ENCODE peak calls at places on chromosomes 5 and 9, in four cellular contexts. T, E, U and B are unnamed samples.

GRCh38 chr5:75441560-75441959 is 69.9 kb downstream of the CERT1 start:
- DNase-seq in T (no peak), U (no peak), E (no peak), B (no peak)

GRCh38 chr5:11904270-11904906 is at the start of gene CTNND2:
- DNase-seq in T (no peak), E (no peak), U (no peak), B (peak; percentile 86)

GRCh38 chr9:89617978-89618377 is 13.2 kb downstream of the GADD45G start:
- DNase-seq in T (no peak), U (no peak), E (no peak), B (no peak)

GRCh38 chr9:21465859-21466518 is 16.1 kb downstream of the IFNE start:
- DNase-seq in T (peak; percentile 55), U (no peak), E (no peak), B (no peak)

GRCh38 chr5:141742866-141743651 is 61.0 kb upstream of the ARAP3 start:
- DNase-seq in U (no peak), E (peak; percentile 45), T (no peak), B (peak; percentile 84)

GRCh38 chr9:26746357-26747072 is 146.1 kb downstream of the CAAP1 start:
- DNase-seq in E (no peak), T (peak; percentile 70), U (peak; percentile 76), B (no peak)

GRCh38 chr9:72039532-72039931 is 20.9 kb downstream of the C9orf57 start:
- DNase-seq in E (no peak), T (no peak), U (peak; percentile 2), B (no peak)

GRCh38 chr5:39623291-39623865 is 198.6 kb upstream of the DAB2 start:
- DNase-seq in U (no peak), E (no peak), T (no peak), B (no peak)

GRCh38 chr5:141843156-141843927 is 34.9 kb downstream of the PCDH1 start:
- DNase-seq in U (no peak), E (no peak), T (no peak), B (no peak)

GRCh38 chr5:166251786-166252185 is 2039.7 kb upstream of the WWC1 start:
- DNase-seq in E (no peak), U (no peak), T (no peak), B (no peak)

GRCh38 chr5:96962540-96962991 is 26.7 kb downstream of the LNPEP start:
- DNase-seq in E (no peak), T (no peak), U (no peak), B (no peak)

GRCh38 chr5:126124706-126125345 is 298.4 kb upstream of the GRAMD2B start:
- DNase-seq in U (no peak), T (no peak), E (no peak), B (no peak)

GRCh38 chr5:5270958-5271605 is 131.0 kb downstream of the ADAMTS16 start:
- DNase-seq in E (no peak), T (peak; percentile 6), U (no peak), B (peak; percentile 74)

GRCh38 chr5:108345541-108346171 is 36.2 kb downstream of the FBXL17 start:
- DNase-seq in E (no peak), T (peak; percentile 43), U (peak; percentile 5), B (no peak)

GRCh38 chr9:93567271-93567959 is 9.0 kb upstream of the PHF2 start:
- DNase-seq in T (no peak), E (no peak), U (no peak), B (no peak)

GRCh38 chr5:176597417-176598389 is 12.3 kb downstream of the GPRIN1 start:
- DNase-seq in U (no peak), E (no peak), T (no peak), B (peak; percentile 56)

GRCh38 chr9:96450613-96451544 is 910 bp downstream of the HABP4 start:
- DNase-seq in E (no peak), T (peak; percentile 25), U (no peak), B (peak; percentile 30)

GRCh38 chr9:72524820-72525539 is 3.6 kb downstream of the TMC1 start:
- DNase-seq in T (no peak), U (peak; percentile 76), E (no peak), B (no peak)

GRCh38 chr5:157266286-157267007 is 524 bp downstream of the CYFIP2 start:
- DNase-seq in E (no peak), U (no peak), T (no peak), B (peak; percentile 68)

GRCh38 chr9:128136816-128137793 is 9.6 kb upstream of the PTGES2 start:
- DNase-seq in T (no peak), E (peak; percentile 16), U (no peak), B (no peak)

GRCh38 chr5:92758552-92758951 is 822.5 kb downstream of the NR2F1-AS1 start:
- DNase-seq in U (no peak), T (no peak), E (no peak), B (no peak)

GRCh38 chr5:14871084-14871572 is 450 bp downstream of the ANKH start:
- DNase-seq in E (no peak), T (no peak), U (no peak), B (no peak)

GRCh38 chr5:126341906-126342625 is 81.1 kb upstream of the GRAMD2B start:
- DNase-seq in T (no peak), U (no peak), E (no peak), B (no peak)

GRCh38 chr9:126471084-126471611 is 142.6 kb upstream of the LMX1B start:
- DNase-seq in E (no peak), U (peak; percentile 52), T (no peak), B (no peak)

GRCh38 chr5:35803221-35803651 is 53.5 kb upstream of the IL7R start:
- DNase-seq in U (no peak), E (no peak), T (no peak), B (peak; percentile 26)

GRCh38 chr5:141989720-141990119 is 20.8 kb downstream of the RNF14 start:
- DNase-seq in E (no peak), T (no peak), U (no peak), B (no peak)

GRCh38 chr9:27765266-27765665 is 192.0 kb upstream of the C9orf72 start:
- DNase-seq in T (no peak), E (no peak), U (no peak), B (no peak)

GRCh38 chr9:4852419-4852818 is 59.7 kb downstream of the RCL1 start:
- DNase-seq in U (no peak), E (peak; percentile 61), T (no peak), B (no peak)

DNA sequence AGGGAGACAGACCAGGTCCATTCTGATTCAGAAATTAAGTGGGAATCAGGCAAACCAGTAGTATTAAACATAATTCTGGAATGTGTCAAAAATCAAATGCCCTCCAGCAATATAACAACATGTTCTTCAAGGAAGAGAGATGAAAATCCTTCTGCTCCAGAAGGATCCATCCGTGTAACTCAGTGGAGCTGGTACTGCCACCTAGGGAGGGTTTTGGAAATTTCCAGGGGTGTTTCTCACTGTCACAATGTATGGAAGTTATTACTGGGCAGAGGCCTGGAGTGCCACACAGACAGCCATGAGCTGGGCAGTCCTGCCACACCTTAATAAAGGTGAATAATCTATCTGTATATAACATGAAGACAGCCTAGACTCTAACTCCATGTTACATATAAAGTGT is 87.5 kb downstream of the TTLL11 start:
- DNase-seq in T (no peak), U (no peak), E (no peak), B (no peak)
- TF ChIP-seq TCF7 in T (no peak), U (no peak), E (no peak), B (no peak)

DNA sequence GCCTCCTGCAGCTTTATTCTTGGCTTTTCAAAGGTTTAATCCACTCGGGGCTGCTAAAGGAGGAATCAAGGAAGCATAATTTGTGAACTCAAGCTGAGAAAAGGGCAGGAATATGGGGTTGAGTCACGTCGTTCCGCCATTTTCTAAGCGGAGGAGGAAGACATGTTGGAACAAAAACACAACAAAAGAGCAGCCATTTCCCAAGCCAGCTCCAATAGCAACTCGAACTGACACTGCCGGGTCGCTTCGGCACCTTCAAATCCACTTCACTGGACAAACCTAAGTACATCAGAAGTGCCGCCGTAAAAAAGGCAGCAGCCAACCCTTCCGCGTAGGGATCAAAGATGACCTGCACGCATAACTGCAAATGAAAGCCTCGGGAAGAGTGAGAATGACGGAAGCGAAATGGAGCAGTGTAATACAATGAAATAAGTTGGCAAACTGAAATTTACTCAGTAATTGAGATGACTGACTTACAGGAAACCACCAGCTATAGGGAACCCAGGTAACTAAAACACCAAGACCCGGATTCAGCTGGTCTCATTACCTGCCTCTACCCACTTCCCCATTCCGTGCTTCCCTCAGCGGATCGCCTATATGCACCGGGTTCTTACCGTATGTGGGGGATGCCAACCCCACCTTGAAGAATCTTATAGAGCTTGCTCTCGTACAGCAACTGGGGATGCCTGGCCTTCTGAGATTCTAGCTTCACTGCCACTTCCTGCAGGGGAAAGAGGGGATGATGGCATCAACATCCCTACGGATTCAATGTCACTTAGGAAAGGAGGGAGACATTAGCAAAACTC is 1.6 kb downstream of the CSNK1A1 start:
- DNase-seq in U (peak; percentile 32), E (no peak), T (peak; percentile 86), B (no peak)
- TF ChIP-seq CTCF in U (no peak), E (no peak), T (no peak), B (no peak)

GRCh38 chr5:151076616-151077015 is 4.2 kb downstream of the TNIP1 start:
- DNase-seq in U (no peak), E (no peak), T (no peak), B (no peak)

GRCh38 chr5:151079838-151080619 is 805 bp downstream of the TNIP1 start:
- DNase-seq in E (peak; percentile 36), U (no peak), T (no peak), B (no peak)

GRCh38 chr5:151080620-151081425 is at the start of gene TNIP1:
- DNase-seq in T (peak; percentile 81), U (no peak), E (peak; percentile 99), B (peak; percentile 82)

GRCh38 chr5:151077419-151077818 is 3.4 kb downstream of the TNIP1 start:
- DNase-seq in E (no peak), U (no peak), T (no peak), B (no peak)

DNA sequence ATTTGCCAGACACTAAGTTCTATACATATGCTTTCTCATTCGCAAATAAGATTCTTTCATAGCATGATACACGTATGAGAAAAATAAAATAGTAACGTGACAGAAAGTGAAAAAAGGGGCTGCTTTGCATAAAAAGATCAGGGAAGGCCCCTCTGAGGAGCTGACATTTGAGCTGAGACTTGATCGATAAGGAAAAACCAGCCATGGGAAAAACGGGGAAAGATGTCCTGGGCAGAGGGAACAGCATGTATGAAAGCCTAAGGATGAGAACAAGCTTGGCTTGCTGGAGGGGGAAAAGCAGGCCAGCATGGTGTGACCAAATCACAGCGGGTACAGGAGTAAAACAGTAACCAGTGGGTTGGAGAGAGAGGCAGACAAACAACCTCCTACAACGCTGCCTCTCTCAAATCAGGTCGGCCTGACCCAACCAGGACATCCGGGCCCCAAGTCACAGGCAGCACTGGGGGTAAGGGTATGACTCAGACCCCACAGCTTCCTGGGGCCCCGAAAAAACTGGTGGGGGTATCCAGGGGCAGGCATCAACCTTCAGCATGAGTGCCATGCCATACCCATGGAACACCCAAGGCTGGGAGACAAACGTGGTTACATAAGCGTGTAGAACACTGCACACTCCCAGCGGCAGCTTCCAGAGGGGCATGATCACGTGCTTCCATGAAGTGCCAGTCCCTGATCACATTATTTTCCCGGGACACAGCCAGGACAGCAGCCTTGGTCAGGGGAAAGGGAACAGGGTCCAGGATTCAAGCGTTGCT is 2.2 kb downstream of the TNIP1 start:
- DNase-seq in U (no peak), E (no peak), T (no peak), B (no peak)
- TF ChIP-seq TCF7 in U (no peak), E (no peak), T (no peak), B (no peak)

DNA sequence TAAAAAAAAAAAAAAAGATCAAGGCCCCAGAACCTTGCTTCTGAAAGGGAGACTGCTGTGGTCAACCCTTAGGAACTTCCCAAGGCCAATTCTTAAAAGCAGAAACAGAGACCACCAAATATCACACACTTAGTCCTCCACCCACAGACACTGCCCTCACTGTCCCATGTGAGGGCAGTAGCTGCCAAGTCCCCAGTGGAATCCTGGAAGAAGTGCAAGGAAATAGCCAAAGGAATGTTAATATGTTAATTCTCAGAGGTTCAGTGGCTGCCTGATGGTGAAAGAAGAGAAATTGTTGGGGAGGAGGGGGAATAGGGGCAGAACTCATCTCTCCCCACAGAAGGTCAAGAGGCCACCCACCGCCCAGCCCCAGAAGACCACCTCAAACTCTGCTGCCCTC is 23.1 kb downstream of the FSTL4 start:
- DNase-seq in U (no peak), E (no peak), T (no peak), B (no peak)
- TF ChIP-seq CTCF in U (no peak), E (no peak), T (no peak), B (no peak)